ENCODE peak calls at places on chromosomes 4 and X, in seven cellular contexts. E is cardiac muscle cell, P is SJSA1, M is iPS DF 6.9, H is endothelial cell of umbilical vein, S is WERI-Rb-1, J is prostate gland. N is an unnamed sample.

GRCh38 chrX:56564182-56564885 is 907 bp downstream of the UBQLN2 start:
- DNase-seq in M (no peak), S (peak; percentile 21), E (peak; percentile 16), H (peak; percentile 40), P (no peak), J (peak; percentile 3), N (peak; percentile 10)

GRCh38 chr4:102281171-102281842 is 64.0 kb downstream of the SLC39A8 start:
- DNase-seq in J (no peak), M (no peak), E (no peak), P (no peak), S (no peak), H (no peak), N (no peak)

GRCh38 chrX:57821703-57822375 is 88.4 kb downstream of the ZXDA start:
- DNase-seq in P (no peak), H (peak; percentile 67), S (peak; percentile 22), E (peak; percentile 71), J (peak; percentile 25), M (peak; percentile 1), N (peak; percentile 1)

GRCh38 chrX:1537031-1537715 is at the start of gene P2RY8:
- DNase-seq in P (no peak), J (no peak), E (peak; percentile 55), M (no peak), H (no peak), S (no peak), N (peak; percentile 31)

GRCh38 chr4:54229631-54230478 is 762 bp downstream of the PDGFRA start:
- DNase-seq in E (peak; percentile 59), H (no peak), J (no peak), S (no peak), M (no peak), P (peak; percentile 67), N (peak; percentile 94)

GRCh38 chrX:7120578-7121219 is 26.8 kb upstream of the STS start:
- DNase-seq in S (no peak), J (peak; percentile 33), M (no peak), H (peak; percentile 76), P (no peak), E (peak; percentile 36), N (peak; percentile 13)

GRCh38 chr4:93828830-93829530 is 427 bp downstream of the ATOH1 start:
- DNase-seq in M (no peak), J (no peak), P (no peak), H (no peak), E (no peak), S (peak; percentile 28), N (peak; percentile 3)

GRCh38 chrX:20666316-20666715 is 399.6 kb upstream of the RPS6KA3 start:
- DNase-seq in E (no peak), P (no peak), S (no peak), H (no peak), M (no peak), J (no peak), N (no peak)

GRCh38 chrX:66544181-66544580 is 94.7 kb downstream of the EDA2R start:
- DNase-seq in P (no peak), M (no peak), J (no peak), S (no peak), E (no peak), H (no peak), N (peak; percentile 52)

GRCh38 chrX:13906103-13906502 is 89.2 kb upstream of the GPM6B start:
- DNase-seq in S (no peak), P (no peak), H (no peak), E (peak; percentile 67), M (no peak), J (no peak), N (no peak)

GRCh38 chrX:68696267-68696666 is 48.8 kb downstream of the STARD8 start:
- DNase-seq in J (no peak), M (no peak), E (no peak), H (no peak), P (no peak), S (no peak), N (no peak)

GRCh38 chrX:68698955-68699354 is 51.5 kb downstream of the STARD8 start:
- DNase-seq in E (no peak), H (no peak), M (no peak), P (no peak), J (no peak), S (no peak), N (no peak)

GRCh38 chrX:68697036-68697435 is 49.6 kb downstream of the STARD8 start:
- DNase-seq in J (no peak), E (no peak), M (no peak), S (no peak), H (peak; percentile 44), P (no peak), N (no peak)

GRCh38 chrX:68695206-68695845 is 47.9 kb downstream of the STARD8 start:
- DNase-seq in E (no peak), P (no peak), J (no peak), H (no peak), S (no peak), M (no peak), N (no peak)

GRCh38 chrX:68697465-68698125 is 50.1 kb downstream of the STARD8 start:
- DNase-seq in S (no peak), P (no peak), E (no peak), H (peak; percentile 53), M (no peak), J (no peak), N (no peak)
- H3K4me3 ChIP-seq in S (no peak overlapping the region), P (no peak overlapping the region), E (no peak overlapping the region), H (no peak overlapping the region), M (no peak overlapping the region), J (no peak overlapping the region), N (no peak overlapping the region)

GRCh38 chr4:172736046-172736445 is 432.6 kb upstream of the GALNT7 start:
- DNase-seq in E (no peak), P (no peak), J (no peak), S (no peak), H (no peak), M (no peak), N (no peak)
- H3K9me3 ChIP-seq in E (no peaks in the 10 kb centered on the region), P (no peaks in the 10 kb centered on the region), J (peaks cover 3% of the 10 kb centered on the region), S (peaks cover 24% of the 10 kb centered on the region), H (peaks cover 3% of the 10 kb centered on the region), M (no peaks in the 10 kb centered on the region), N (no peaks in the 10 kb centered on the region)

DNA sequence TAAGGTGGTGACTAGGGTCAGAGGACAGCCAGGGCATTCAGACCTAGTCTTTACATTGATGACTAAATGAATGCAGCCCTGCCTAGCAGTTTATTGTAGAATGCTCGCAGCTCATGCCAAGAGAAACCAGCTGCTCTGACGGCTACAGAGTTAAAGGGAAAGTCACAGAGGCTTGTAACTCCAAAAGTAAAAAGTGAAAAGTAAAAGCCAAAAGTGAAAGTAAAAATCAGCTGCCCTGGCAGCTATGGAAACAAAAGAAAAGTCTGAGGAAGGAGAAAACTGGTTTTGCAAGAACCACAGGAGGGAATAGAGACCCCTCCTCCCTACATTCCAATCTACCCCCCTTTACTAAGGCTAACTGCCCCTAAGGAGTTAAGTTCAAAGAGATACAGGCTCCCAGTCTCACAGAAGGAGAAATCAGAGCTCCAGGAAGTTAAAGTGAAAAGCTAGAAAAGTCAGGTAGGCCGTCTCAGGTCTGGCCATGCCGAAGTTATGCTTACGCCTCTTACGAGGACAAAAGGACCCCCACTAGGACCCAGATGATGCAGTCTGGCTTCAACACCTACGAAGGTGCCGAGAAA is 6.0 kb downstream of the GAGE10 start:
- DNase-seq in S (no peak), P (no peak), H (peak; percentile 10), M (peak; percentile 39), E (peak; percentile 44), J (peak; percentile 5), N (peak; percentile 31)
- H3K4me3 ChIP-seq in S (no peak overlapping the region), P (peak overlapping the region; percentile 13), H (peak overlapping the region; percentile 36), M (no peak overlapping the region), E (no peak overlapping the region), J (no peak overlapping the region), N (peak overlapping the region; percentile 12)

GRCh38 chrX:71128166-71128833 is 9.9 kb downstream of the MED12 start:
- DNase-seq in P (no peak), M (no peak), H (no peak), J (no peak), S (no peak), E (peak; percentile 2), N (no peak)
- H3K9me3 ChIP-seq in P (no peaks in the 10 kb centered on the region), M (no peaks in the 10 kb centered on the region), H (no peaks in the 10 kb centered on the region), J (no peaks in the 10 kb centered on the region), S (no peaks in the 10 kb centered on the region), E (no peaks in the 10 kb centered on the region), N (no peaks in the 10 kb centered on the region)

GRCh38 chrX:39688219-39688575 is 409.6 kb downstream of the BCOR start:
- DNase-seq in H (no peak), M (no peak), E (no peak), J (no peak), S (no peak), P (no peak), N (no peak)
- H3K4me3 ChIP-seq in H (no peak overlapping the region), M (no peak overlapping the region), E (peak overlapping the region; percentile 56), J (no peak overlapping the region), S (peak overlapping the region; percentile 63), P (peak overlapping the region; percentile 48), N (peak overlapping the region; percentile 38)

N was measured in MG63.